ENCODE peak calls at places on chromosomes 7 and 10, in four cellular contexts. H is adrenal gland; K is CD8-positive, alpha-beta T cell; P is epithelial cell of esophagus. R is an unnamed sample.

GRCh38 chr10:131726460-131726861 is 174.3 kb upstream of the PPP2R2D start:
- DNase-seq in H (peak; percentile 71), K (no peak), P (no peak), R (no peak)

GRCh38 chr7:98086231-98086855 is 20.3 kb upstream of the LMTK2 start:
- DNase-seq in H (peak; percentile 78), K (no peak), P (peak; percentile 98), R (no peak)

GRCh38 chr10:58661336-58661735 is 148.7 kb downstream of the BICC1 start:
- DNase-seq in H (no peak), K (no peak), P (peak; percentile 59), R (no peak)

GRCh38 chr7:28626629-28627262 is 214.4 kb downstream of the CREB5 start:
- DNase-seq in H (no peak), K (no peak), P (peak; percentile 58), R (no peak)

GRCh38 chr10:34716958-34717357 is 98.1 kb downstream of the PARD3 start:
- DNase-seq in H (no peak), K (no peak), P (no peak), R (no peak)

GRCh38 chr7:97019710-97020109 is 4.9 kb downstream of the DLX5 start:
- DNase-seq in H (no peak), K (no peak), P (no peak), R (no peak)

GRCh38 chr10:14540062-14540461 is 209.3 kb upstream of the FRMD4A start:
- DNase-seq in H (no peak), K (no peak), P (no peak), R (no peak)

GRCh38 chr7:130299909-130300308 is 6.9 kb downstream of the CPA4 start:
- DNase-seq in H (no peak), K (no peak), P (no peak), R (no peak)

GRCh38 chr10:6053816-6054581 is 8.2 kb downstream of the IL2RA start:
- DNase-seq in H (no peak), K (no peak), P (no peak), R (no peak)

GRCh38 chr10:80204193-80204714 is 1.1 kb downstream of the ANXA11 start:
- DNase-seq in H (no peak), K (no peak), P (peak; percentile 70), R (no peak)

GRCh38 chr7:136925049-136925448 is 56.6 kb downstream of the CHRM2 start:
- DNase-seq in H (no peak), K (no peak), P (no peak), R (no peak)

GRCh38 chr10:98488669-98489430 is 42.1 kb upstream of the HPS1 start:
- DNase-seq in H (no peak), K (no peak), P (peak; percentile 8), R (no peak)

GRCh38 chr7:99313204-99313573 is 12.5 kb upstream of the ARPC1A start:
- DNase-seq in H (no peak), K (no peak), P (no peak), R (no peak)

GRCh38 chr10:88538038-88538437 is 45.1 kb downstream of the RNLS start:
- DNase-seq in H (no peak), K (no peak), P (no peak), R (peak; percentile 9)

GRCh38 chr10:86225098-86225782 is 141.4 kb downstream of the GRID1 start:
- DNase-seq in H (peak; percentile 28), K (no peak), P (peak; percentile 19), R (peak; percentile 73)

GRCh38 chr7:31080112-31080511 is 28.0 kb downstream of the ADCYAP1R1 start:
- DNase-seq in H (no peak), K (no peak), P (no peak), R (no peak)

GRCh38 chr7:18320971-18321567 is 174.5 kb upstream of the HDAC9 start:
- DNase-seq in H (no peak), K (no peak), P (peak; percentile 66), R (peak; percentile 1)

GRCh38 chr10:43965918-43966570 is 317.4 kb upstream of the ZNF32 start:
- DNase-seq in H (no peak), K (no peak), P (no peak), R (no peak)

GRCh38 chr10:78579586-78579985 is 489.2 kb upstream of the ZMIZ1 start:
- DNase-seq in H (no peak), K (no peak), P (no peak), R (no peak)

GRCh38 chr7:94401411-94401810 is 6.7 kb downstream of the COL1A2 start:
- DNase-seq in H (no peak), K (no peak), P (no peak), R (no peak)

GRCh38 chr10:123682477-123682876 is 16.3 kb downstream of the GPR26 start:
- DNase-seq in H (no peak), K (no peak), P (no peak), R (no peak)

GRCh38 chr10:23070819-23071218 is 24.6 kb upstream of the MSRB2 start:
- DNase-seq in H (no peak), K (no peak), P (no peak), R (no peak)

GRCh38 chr7:76189276-76189675 is 12.4 kb upstream of the SRRM3 start:
- DNase-seq in H (no peak), K (no peak), P (no peak), R (no peak)

GRCh38 chr10:103040424-103040823 is 122.3 kb downstream of the CNNM2 start:
- DNase-seq in H (no peak), K (no peak), P (peak; percentile 72), R (no peak)

GRCh38 chr7:101094791-101095375 is 9.6 kb downstream of the TRIM56 start:
- DNase-seq in H (peak; percentile 67), K (no peak), P (peak; percentile 66), R (no peak)
- TF ChIP-seq CTCF in H (peak; percentile 74), K (no peak), P (peak; percentile 71), R (peak; percentile 77)

GRCh38 chr7:27116019-27116411 is 13.5 kb upstream of the HOXA2 start:
- DNase-seq in H (no peak), K (no peak), P (no peak), R (no peak)
- H3K4me3 ChIP-seq in H (no peak overlapping the region), K (no peak overlapping the region), P (peak overlapping the region; percentile 42), R (peak overlapping the region; percentile 74)

GRCh38 chr10:125084191-125085186 is 75.9 kb downstream of the CTBP2 start:
- DNase-seq in H (peak; percentile 96), K (no peak), P (peak; percentile 93), R (no peak)
- TF ChIP-seq CTCF in H (peak; percentile 20), K (no peak), P (peak; percentile 31), R (peak; percentile 42)

DNA sequence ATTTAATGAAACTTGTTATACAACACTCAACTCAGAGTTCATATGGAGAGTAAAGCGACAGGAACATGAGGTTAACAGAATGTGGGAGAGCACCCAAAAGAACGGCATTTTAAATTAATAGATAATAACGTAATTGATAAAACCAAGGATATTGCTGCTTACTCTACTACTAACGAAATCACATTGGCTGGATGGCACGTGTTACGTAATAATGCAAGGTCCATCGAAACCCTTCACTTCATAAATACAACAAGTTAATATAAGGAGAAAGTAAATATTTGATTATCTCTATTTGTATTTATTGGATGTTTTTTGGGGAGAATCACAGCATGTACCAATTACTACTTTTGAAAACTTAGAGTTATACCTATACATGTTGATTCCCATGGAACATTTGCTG is 1.5 kb downstream of the PRKG1 start:
- DNase-seq in H (no peak), K (no peak), P (no peak), R (no peak)
- H3K4me3 ChIP-seq in H (no peak overlapping the region), K (no peak overlapping the region), P (no peak overlapping the region), R (no peak overlapping the region)

GRCh38 chr10:120597902-120598301 is 140.9 kb downstream of the PLPP4 start:
- DNase-seq in H (no peak), K (no peak), P (no peak), R (no peak)

GRCh38 chr10:120599202-120599724 is 142.2 kb downstream of the PLPP4 start:
- DNase-seq in H (no peak), K (no peak), P (no peak), R (no peak)

GRCh38 chr10:120601999-120602398 is 145.0 kb downstream of the PLPP4 start:
- DNase-seq in H (no peak), K (no peak), P (no peak), R (no peak)

GRCh38 chr10:120598377-120598776 is 141.3 kb downstream of the PLPP4 start:
- DNase-seq in H (no peak), K (no peak), P (peak; percentile 5), R (no peak)

DNA sequence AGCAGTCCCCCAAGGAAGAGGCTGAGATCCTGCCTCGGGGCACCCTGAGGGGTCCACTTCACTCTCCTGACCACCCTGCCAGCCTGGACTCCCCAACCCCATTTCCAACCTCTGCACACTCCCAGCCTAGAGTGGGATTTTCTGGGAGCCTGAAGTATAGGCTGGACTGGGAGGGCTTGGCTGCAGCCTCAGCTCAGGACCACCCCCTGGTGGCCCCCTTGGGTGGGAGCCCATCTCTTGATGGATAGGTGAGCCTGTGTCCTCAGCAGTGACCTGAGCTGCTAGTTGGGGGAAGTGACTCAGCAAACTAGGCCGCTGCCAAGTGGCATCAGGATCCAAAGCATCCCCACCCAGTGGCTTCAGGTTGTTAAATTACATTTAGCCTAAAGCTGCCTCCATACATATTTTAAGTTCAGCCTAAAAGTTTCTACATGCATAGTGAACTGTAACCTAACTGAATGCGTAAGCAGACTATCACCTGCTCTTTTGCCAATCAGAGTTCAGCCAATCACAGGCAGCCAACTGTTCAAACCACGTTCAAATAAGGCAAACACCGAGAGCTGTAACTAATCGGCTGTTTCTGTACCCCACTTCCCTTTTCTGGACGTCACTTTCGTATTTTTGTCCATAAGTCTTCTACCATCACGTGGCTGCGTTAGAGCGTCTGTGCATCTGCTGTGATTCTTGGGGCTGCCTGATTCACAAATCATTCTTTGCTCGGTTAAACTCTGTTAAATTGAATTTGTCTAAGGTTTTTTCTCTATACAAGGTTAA is 144.0 kb downstream of the PLPP4 start:
- DNase-seq in H (no peak), K (no peak), P (peak; percentile 4), R (no peak)
- TF ChIP-seq CTCF in H (no peak), K (no peak), P (no peak), R (peak; percentile 70)